ENCODE peak calls at places on chromosomes 7 and 10, in six cellular contexts. K, R, T, Z, U and Y are unnamed samples.

GRCh38 chr7:157466473-157467261 is 129.9 kb downstream of the DNAJB6 start:
- DNase-seq in K (no peak), R (no peak), T (no peak), Z (no peak), U (no peak), Y (no peak)

GRCh38 chr10:125060486-125060850 is 99.9 kb downstream of the CTBP2 start:
- DNase-seq in K (no peak), R (no peak), T (no peak), Z (no peak), U (no peak), Y (no peak)

GRCh38 chr7:19117081-19117869 is at the start of gene TWIST1:
- DNase-seq in K (peak; percentile 13), R (peak; percentile 61), T (peak; percentile 8), Z (no peak), U (no peak), Y (no peak)

GRCh38 chr10:6072215-6072941 is 10.2 kb upstream of the IL2RA start:
- DNase-seq in K (no peak), R (peak; percentile 49), T (peak; percentile 58), Z (no peak), U (no peak), Y (no peak)

GRCh38 chr10:102652170-102652926 is 8.1 kb downstream of the TRIM8 start:
- DNase-seq in K (no peak), R (peak; percentile 80), T (no peak), Z (no peak), U (no peak), Y (no peak)

GRCh38 chr7:30428586-30429530 is 49.7 kb downstream of the NOD1 start:
- DNase-seq in K (no peak), R (no peak), T (no peak), Z (no peak), U (no peak), Y (no peak)

GRCh38 chr7:22837308-22837707 is 14.7 kb upstream of the TOMM7 start:
- DNase-seq in K (no peak), R (no peak), T (no peak), Z (no peak), U (no peak), Y (no peak)

GRCh38 chr7:143120696-143121405 is 11.0 kb upstream of the PIP start:
- DNase-seq in K (no peak), R (no peak), T (no peak), Z (no peak), U (no peak), Y (no peak)

GRCh38 chr7:50685445-50686070 is 97.1 kb downstream of the GRB10 start:
- DNase-seq in K (peak; percentile 89), R (no peak), T (no peak), Z (no peak), U (no peak), Y (no peak)

GRCh38 chr10:79347226-79347893 is at the start of gene PPIF:
- DNase-seq in K (peak; percentile 76), R (peak; percentile 95), T (peak; percentile 96), Z (peak; percentile 100), U (peak; percentile 88), Y (peak; percentile 87)

GRCh38 chr10:61558188-61558587 is 104.5 kb upstream of the CABCOCO1 start:
- DNase-seq in K (no peak), R (no peak), T (no peak), Z (no peak), U (no peak), Y (no peak)

GRCh38 chr7:38699481-38699880 is 68.3 kb upstream of the AMPH start:
- DNase-seq in K (no peak), R (no peak), T (no peak), Z (no peak), U (no peak), Y (no peak)

GRCh38 chr7:81064446-81064845 is 145.6 kb upstream of the SEMA3C start:
- DNase-seq in K (no peak), R (no peak), T (no peak), Z (no peak), U (no peak), Y (no peak)

GRCh38 chr10:12279281-12279680 is 70.1 kb upstream of the CAMK1D start:
- DNase-seq in K (no peak), R (no peak), T (no peak), Z (no peak), U (no peak), Y (no peak)

GRCh38 chr10:110681023-110681681 is 37.0 kb downstream of the RBM20 start:
- DNase-seq in K (no peak), R (peak; percentile 56), T (peak; percentile 47), Z (no peak), U (no peak), Y (no peak)

GRCh38 chr7:94452257-94452656 is 57.4 kb upstream of the CASD1 start:
- DNase-seq in K (no peak), R (no peak), T (no peak), Z (no peak), U (no peak), Y (no peak)

GRCh38 chr7:101717986-101718746 is 89.1 kb upstream of the MYL10 start:
- DNase-seq in K (no peak), R (no peak), T (no peak), Z (no peak), U (no peak), Y (no peak)

GRCh38 chr10:1560535-1561192 is 176.7 kb downstream of the ADARB2 start:
- DNase-seq in K (no peak), R (no peak), T (no peak), Z (no peak), U (no peak), Y (no peak)

GRCh38 chr10:97762816-97763215 is 9.0 kb downstream of the SFRP5 start:
- DNase-seq in K (no peak), R (no peak), T (no peak), Z (no peak), U (no peak), Y (no peak)

GRCh38 chr7:140509789-140510188 is 30.5 kb upstream of the MKRN1 start:
- DNase-seq in K (peak; percentile 70), R (no peak), T (no peak), Z (no peak), U (no peak), Y (no peak)

GRCh38 chr10:100972904-100973535 is 3.7 kb downstream of the SEMA4G start:
- DNase-seq in K (no peak), R (no peak), T (no peak), Z (no peak), U (no peak), Y (no peak)

GRCh38 chr10:72911758-72912157 is 18.2 kb downstream of the OIT3 start:
- DNase-seq in K (no peak), R (no peak), T (no peak), Z (no peak), U (no peak), Y (no peak)

GRCh38 chr7:43538404-43538771 is 44.5 kb upstream of the STK17A start:
- DNase-seq in K (no peak), R (no peak), T (no peak), Z (no peak), U (no peak), Y (no peak)

GRCh38 chr7:43764807-43765491 is 6.5 kb downstream of the BLVRA start:
- DNase-seq in K (peak; percentile 99), R (no peak), T (no peak), Z (no peak), U (no peak), Y (no peak)

GRCh38 chr7:33581239-33581638 is 324.1 kb upstream of the BMPER start:
- DNase-seq in K (no peak), R (no peak), T (no peak), Z (no peak), U (no peak), Y (no peak)